ENCODE peak calls at places on chromosome 20, in eight cellular contexts. One of them, this sample, is unnamed.
A peak's percentile ranks its signal among the peaks of the same experiment; 100 is the strongest.

GRCh38 chr20:19806806-19807691 is 49.0 kb downstream of the RIN2 start:
- DNase-seq in fibroblast of lung: peak; percentile 49
- DNase-seq in MM.1S: no peak
- DNase-seq in IMR-90: peak; percentile 35
- DNase-seq in upper lobe of right lung: no peak
- DNase-seq in pancreas: no peak
- DNase-seq in breast epithelium: no peak
- DNase-seq in colonic mucosa: no peak
- DNase-seq in this sample: no peak

GRCh38 chr20:1266167-1266973 is at the start of gene SNPH:
- DNase-seq in colonic mucosa: peak; percentile 75
- DNase-seq in fibroblast of lung: peak; percentile 75
- DNase-seq in MM.1S: peak; percentile 78
- DNase-seq in pancreas: peak; percentile 82
- DNase-seq in breast epithelium: no peak
- DNase-seq in upper lobe of right lung: peak; percentile 80
- DNase-seq in IMR-90: peak; percentile 76
- DNase-seq in this sample: peak; percentile 56

GRCh38 chr20:46820682-46821081 is 74.0 kb upstream of the EYA2 start:
- DNase-seq in fibroblast of lung: no peak
- DNase-seq in MM.1S: no peak
- DNase-seq in upper lobe of right lung: no peak
- DNase-seq in breast epithelium: no peak
- DNase-seq in colonic mucosa: peak; percentile 74
- DNase-seq in pancreas: no peak
- DNase-seq in IMR-90: no peak
- DNase-seq in this sample: no peak

GRCh38 chr20:45821942-45822341 is 5.2 kb downstream of the TNNC2 start:
- DNase-seq in IMR-90: no peak
- DNase-seq in upper lobe of right lung: no peak
- DNase-seq in MM.1S: no peak
- DNase-seq in fibroblast of lung: no peak
- DNase-seq in pancreas: no peak
- DNase-seq in breast epithelium: no peak
- DNase-seq in colonic mucosa: peak; percentile 72
- DNase-seq in this sample: no peak

GRCh38 chr20:59404749-59405148 is 104.3 kb downstream of the EDN3 start:
- DNase-seq in pancreas: no peak
- DNase-seq in MM.1S: no peak
- DNase-seq in upper lobe of right lung: no peak
- DNase-seq in colonic mucosa: no peak
- DNase-seq in IMR-90: no peak
- DNase-seq in fibroblast of lung: no peak
- DNase-seq in breast epithelium: no peak
- DNase-seq in this sample: no peak

GRCh38 chr20:49768204-49769124 is 44.2 kb upstream of the SLC9A8 start:
- DNase-seq in upper lobe of right lung: peak; percentile 68
- DNase-seq in MM.1S: peak; percentile 75
- DNase-seq in colonic mucosa: peak; percentile 63
- DNase-seq in fibroblast of lung: peak; percentile 77
- DNase-seq in IMR-90: peak; percentile 70
- DNase-seq in breast epithelium: peak; percentile 63
- DNase-seq in pancreas: no peak
- DNase-seq in this sample: peak; percentile 89

GRCh38 chr20:22402990-22403859 is 181.1 kb downstream of the FOXA2 start:
- DNase-seq in fibroblast of lung: no peak
- DNase-seq in IMR-90: no peak
- DNase-seq in pancreas: no peak
- DNase-seq in MM.1S: peak; percentile 21
- DNase-seq in breast epithelium: no peak
- DNase-seq in colonic mucosa: no peak
- DNase-seq in upper lobe of right lung: no peak
- DNase-seq in this sample: no peak

GRCh38 chr20:43389839-43390626 is 67.7 kb upstream of the SRSF6 start:
- DNase-seq in MM.1S: no peak
- DNase-seq in fibroblast of lung: no peak
- DNase-seq in IMR-90: no peak
- DNase-seq in breast epithelium: no peak
- DNase-seq in pancreas: no peak
- DNase-seq in upper lobe of right lung: peak; percentile 77
- DNase-seq in colonic mucosa: no peak
- DNase-seq in this sample: no peak

GRCh38 chr20:51259455-51259854 is 236.5 kb upstream of the KCNG1 start:
- DNase-seq in pancreas: no peak
- DNase-seq in fibroblast of lung: no peak
- DNase-seq in colonic mucosa: no peak
- DNase-seq in IMR-90: no peak
- DNase-seq in breast epithelium: no peak
- DNase-seq in upper lobe of right lung: no peak
- DNase-seq in MM.1S: no peak
- DNase-seq in this sample: no peak

GRCh38 chr20:17542993-17543412 is 11.8 kb upstream of the BFSP1 start:
- DNase-seq in colonic mucosa: no peak
- DNase-seq in fibroblast of lung: peak; percentile 90
- DNase-seq in breast epithelium: no peak
- DNase-seq in upper lobe of right lung: no peak
- DNase-seq in pancreas: no peak
- DNase-seq in IMR-90: peak; percentile 83
- DNase-seq in MM.1S: no peak
- DNase-seq in this sample: no peak

GRCh38 chr20:62824476-62825287 is 7.8 kb downstream of the COL9A3 start:
- DNase-seq in fibroblast of lung: peak; percentile 32
- DNase-seq in breast epithelium: no peak
- DNase-seq in MM.1S: peak; percentile 52
- DNase-seq in colonic mucosa: peak; percentile 76
- DNase-seq in IMR-90: no peak
- DNase-seq in upper lobe of right lung: no peak
- DNase-seq in pancreas: peak; percentile 71
- DNase-seq in this sample: no peak

GRCh38 chr20:46312945-46313861 is 4.9 kb upstream of the CDH22 start:
- DNase-seq in upper lobe of right lung: no peak
- DNase-seq in colonic mucosa: no peak
- DNase-seq in MM.1S: no peak
- DNase-seq in breast epithelium: no peak
- DNase-seq in IMR-90: no peak
- DNase-seq in pancreas: no peak
- DNase-seq in fibroblast of lung: no peak
- DNase-seq in this sample: no peak

GRCh38 chr20:5171074-5171789 is 44.4 kb downstream of the CDS2 start:
- DNase-seq in upper lobe of right lung: no peak
- DNase-seq in MM.1S: no peak
- DNase-seq in IMR-90: no peak
- DNase-seq in colonic mucosa: no peak
- DNase-seq in fibroblast of lung: no peak
- DNase-seq in pancreas: no peak
- DNase-seq in breast epithelium: no peak
- DNase-seq in this sample: no peak

GRCh38 chr20:63132715-63133471 is 83.0 kb downstream of the YTHDF1 start:
- DNase-seq in upper lobe of right lung: peak; percentile 46
- DNase-seq in breast epithelium: peak; percentile 46
- DNase-seq in MM.1S: no peak
- DNase-seq in pancreas: peak; percentile 38
- DNase-seq in fibroblast of lung: no peak
- DNase-seq in colonic mucosa: no peak
- DNase-seq in IMR-90: no peak
- DNase-seq in this sample: no peak

GRCh38 chr20:14664101-14664500 is 326.7 kb upstream of the FLRT3 start:
- DNase-seq in IMR-90: no peak
- DNase-seq in fibroblast of lung: no peak
- DNase-seq in MM.1S: no peak
- DNase-seq in breast epithelium: no peak
- DNase-seq in colonic mucosa: no peak
- DNase-seq in pancreas: no peak
- DNase-seq in upper lobe of right lung: no peak
- DNase-seq in this sample: no peak

GRCh38 chr20:38973107-38973506 is 11.0 kb downstream of the DHX35 start:
- DNase-seq in fibroblast of lung: no peak
- DNase-seq in colonic mucosa: no peak
- DNase-seq in MM.1S: no peak
- DNase-seq in pancreas: no peak
- DNase-seq in IMR-90: no peak
- DNase-seq in breast epithelium: no peak
- DNase-seq in upper lobe of right lung: no peak
- DNase-seq in this sample: no peak

GRCh38 chr20:38970302-38970701 is 8.2 kb downstream of the DHX35 start:
- DNase-seq in colonic mucosa: no peak
- DNase-seq in upper lobe of right lung: no peak
- DNase-seq in MM.1S: no peak
- DNase-seq in fibroblast of lung: peak; percentile 31
- DNase-seq in breast epithelium: no peak
- DNase-seq in pancreas: no peak
- DNase-seq in IMR-90: peak; percentile 88
- DNase-seq in this sample: no peak

GRCh38 chr20:38973546-38974120 is 11.5 kb downstream of the DHX35 start:
- DNase-seq in colonic mucosa: no peak
- DNase-seq in fibroblast of lung: peak; percentile 72
- DNase-seq in breast epithelium: no peak
- DNase-seq in IMR-90: peak; percentile 77
- DNase-seq in MM.1S: no peak
- DNase-seq in pancreas: no peak
- DNase-seq in upper lobe of right lung: no peak
- DNase-seq in this sample: no peak

GRCh38 chr20:38968090-38968489 is 5.9 kb downstream of the DHX35 start:
- DNase-seq in upper lobe of right lung: no peak
- DNase-seq in breast epithelium: no peak
- DNase-seq in colonic mucosa: no peak
- DNase-seq in fibroblast of lung: no peak
- DNase-seq in IMR-90: no peak
- DNase-seq in MM.1S: no peak
- DNase-seq in pancreas: no peak
- DNase-seq in this sample: no peak

DNA sequence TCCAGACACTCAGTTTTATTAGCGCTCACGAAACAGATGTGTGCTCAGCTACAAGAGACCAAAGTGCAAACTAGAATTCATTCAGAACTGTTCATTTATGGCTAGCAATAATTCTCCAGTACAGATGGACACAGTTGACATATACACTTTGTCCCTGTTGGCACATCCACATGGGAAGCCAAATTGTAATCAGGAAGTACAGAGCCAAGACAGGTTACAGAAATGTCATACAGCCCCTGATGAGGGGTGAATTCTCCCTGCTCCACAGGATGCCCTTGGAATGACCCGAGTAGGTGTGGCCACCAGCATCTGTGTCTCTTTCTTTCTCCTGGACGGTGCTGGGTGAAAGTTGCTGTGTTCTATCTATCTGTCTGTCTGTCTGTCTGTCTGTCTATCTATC is 7.6 kb downstream of the DHX35 start:
- DNase-seq in MM.1S: no peak
- DNase-seq in upper lobe of right lung: no peak
- DNase-seq in breast epithelium: no peak
- DNase-seq in fibroblast of lung: no peak
- DNase-seq in pancreas: no peak
- DNase-seq in IMR-90: no peak
- DNase-seq in colonic mucosa: peak; percentile 40
- DNase-seq in this sample: no peak
- H3K36me3 ChIP-seq in MM.1S: no peaks in the 10 kb centered on the region
- H3K36me3 ChIP-seq in upper lobe of right lung: peaks cover 41% of the 10 kb centered on the region
- H3K36me3 ChIP-seq in breast epithelium: no peaks in the 10 kb centered on the region
- H3K36me3 ChIP-seq in fibroblast of lung: no peaks in the 10 kb centered on the region
- H3K36me3 ChIP-seq in pancreas: peaks cover 4% of the 10 kb centered on the region
- H3K36me3 ChIP-seq in IMR-90: no peaks in the 10 kb centered on the region
- H3K36me3 ChIP-seq in colonic mucosa: no peaks in the 10 kb centered on the region
- H3K36me3 ChIP-seq in this sample: no peaks in the 10 kb centered on the region

GRCh38 chr20:37075932-37076685 is 19.7 kb downstream of the RBL1 start:
- DNase-seq in MM.1S: no peak
- DNase-seq in IMR-90: peak; percentile 52
- DNase-seq in breast epithelium: no peak
- DNase-seq in fibroblast of lung: no peak
- DNase-seq in upper lobe of right lung: no peak
- DNase-seq in pancreas: no peak
- DNase-seq in colonic mucosa: no peak
- DNase-seq in this sample: no peak
- H3K36me3 ChIP-seq in MM.1S: peaks cover 3% of the 10 kb centered on the region
- H3K36me3 ChIP-seq in IMR-90: peaks cover 1% of the 10 kb centered on the region
- H3K36me3 ChIP-seq in breast epithelium: no peaks in the 10 kb centered on the region
- H3K36me3 ChIP-seq in fibroblast of lung: no peaks in the 10 kb centered on the region
- H3K36me3 ChIP-seq in upper lobe of right lung: no peaks in the 10 kb centered on the region
- H3K36me3 ChIP-seq in pancreas: no peaks in the 10 kb centered on the region
- H3K36me3 ChIP-seq in colonic mucosa: no peaks in the 10 kb centered on the region
- H3K36me3 ChIP-seq in this sample: no peaks in the 10 kb centered on the region

DNA sequence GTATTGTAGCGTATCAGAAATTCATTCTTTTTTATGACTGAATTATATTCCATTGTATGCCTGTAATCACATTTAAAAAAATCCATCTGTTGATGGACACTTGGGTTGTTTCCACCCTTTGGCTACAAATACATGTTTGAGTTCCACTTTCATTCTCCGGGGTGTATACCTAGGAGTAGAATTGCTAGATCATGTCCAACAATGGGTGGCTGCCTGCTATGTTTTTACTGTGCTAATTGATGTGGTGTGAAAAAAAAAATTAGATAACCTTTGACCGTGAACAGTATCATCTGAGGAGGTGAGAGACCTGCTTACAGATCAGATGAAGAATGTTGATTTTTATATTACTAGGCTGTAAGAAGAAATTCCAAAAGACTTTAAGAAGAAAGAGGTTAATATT is 37.1 kb downstream of the TOP1 start:
- DNase-seq in IMR-90: no peak
- DNase-seq in pancreas: no peak
- DNase-seq in fibroblast of lung: no peak
- DNase-seq in breast epithelium: no peak
- DNase-seq in MM.1S: no peak
- DNase-seq in upper lobe of right lung: no peak
- DNase-seq in colonic mucosa: no peak
- DNase-seq in this sample: no peak
- H3K36me3 ChIP-seq in IMR-90: peaks cover 20% of the 10 kb centered on the region
- H3K36me3 ChIP-seq in pancreas: no peaks in the 10 kb centered on the region
- H3K36me3 ChIP-seq in fibroblast of lung: peaks cover 10% of the 10 kb centered on the region
- H3K36me3 ChIP-seq in breast epithelium: no peaks in the 10 kb centered on the region
- H3K36me3 ChIP-seq in MM.1S: peaks cover 24% of the 10 kb centered on the region
- H3K36me3 ChIP-seq in upper lobe of right lung: peaks cover 46% of the 10 kb centered on the region
- H3K36me3 ChIP-seq in colonic mucosa: no peaks in the 10 kb centered on the region
- H3K36me3 ChIP-seq in this sample: no peaks in the 10 kb centered on the region

GRCh38 chr20:11118802-11119380 is 445.1 kb upstream of the JAG1 start:
- DNase-seq in fibroblast of lung: no peak
- DNase-seq in colonic mucosa: no peak
- DNase-seq in upper lobe of right lung: no peak
- DNase-seq in IMR-90: peak; percentile 68
- DNase-seq in breast epithelium: no peak
- DNase-seq in pancreas: no peak
- DNase-seq in MM.1S: no peak
- DNase-seq in this sample: no peak

GRCh38 chr20:11112837-11113236 is 439.0 kb upstream of the JAG1 start:
- DNase-seq in fibroblast of lung: no peak
- DNase-seq in colonic mucosa: no peak
- DNase-seq in IMR-90: peak; percentile 33
- DNase-seq in MM.1S: no peak
- DNase-seq in upper lobe of right lung: no peak
- DNase-seq in breast epithelium: no peak
- DNase-seq in pancreas: no peak
- DNase-seq in this sample: no peak

GRCh38 chr20:11114382-11114781 is 440.6 kb upstream of the JAG1 start:
- DNase-seq in MM.1S: no peak
- DNase-seq in breast epithelium: no peak
- DNase-seq in IMR-90: no peak
- DNase-seq in pancreas: no peak
- DNase-seq in fibroblast of lung: no peak
- DNase-seq in upper lobe of right lung: no peak
- DNase-seq in colonic mucosa: no peak
- DNase-seq in this sample: no peak

GRCh38 chr20:11120451-11120850 is 446.7 kb upstream of the JAG1 start:
- DNase-seq in colonic mucosa: no peak
- DNase-seq in MM.1S: no peak
- DNase-seq in pancreas: no peak
- DNase-seq in fibroblast of lung: no peak
- DNase-seq in IMR-90: no peak
- DNase-seq in breast epithelium: no peak
- DNase-seq in upper lobe of right lung: no peak
- DNase-seq in this sample: no peak

GRCh38 chr20:11117808-11118528 is 444.2 kb upstream of the JAG1 start:
- DNase-seq in fibroblast of lung: peak; percentile 61
- DNase-seq in MM.1S: no peak
- DNase-seq in breast epithelium: no peak
- DNase-seq in IMR-90: peak; percentile 93
- DNase-seq in colonic mucosa: no peak
- DNase-seq in pancreas: no peak
- DNase-seq in upper lobe of right lung: no peak
- DNase-seq in this sample: peak; percentile 86
- H3K36me3 ChIP-seq in fibroblast of lung: no peaks in the 10 kb centered on the region
- H3K36me3 ChIP-seq in MM.1S: no peaks in the 10 kb centered on the region
- H3K36me3 ChIP-seq in breast epithelium: no peaks in the 10 kb centered on the region
- H3K36me3 ChIP-seq in IMR-90: no peaks in the 10 kb centered on the region
- H3K36me3 ChIP-seq in colonic mucosa: no peaks in the 10 kb centered on the region
- H3K36me3 ChIP-seq in pancreas: no peaks in the 10 kb centered on the region
- H3K36me3 ChIP-seq in upper lobe of right lung: no peaks in the 10 kb centered on the region
- H3K36me3 ChIP-seq in this sample: no peaks in the 10 kb centered on the region